ENCODE peak calls at places on chromosomes 3 and 15, in six cellular contexts. One of them, this sample, is unnamed.

GRCh38 chr3:110381992-110382391 is 689.6 kb upstream of the NECTIN3 start:
- DNase-seq in substantia nigra: no peak
- DNase-seq in coronary artery: no peak
- DNase-seq in CD4-positive, alpha-beta T cell: no peak
- DNase-seq in kidney epithelial cell: peak
- DNase-seq in CD8-positive, alpha-beta T cell: no peak
- DNase-seq in this sample: no peak

GRCh38 chr3:71495708-71496472 is 87.6 kb downstream of the FOXP1 start:
- DNase-seq in substantia nigra: no peak
- DNase-seq in coronary artery: no peak
- DNase-seq in CD4-positive, alpha-beta T cell: no peak
- DNase-seq in kidney epithelial cell: no peak
- DNase-seq in CD8-positive, alpha-beta T cell: no peak
- DNase-seq in this sample: no peak

GRCh38 chr3:49802719-49803463 is at the start of gene INKA1:
- DNase-seq in substantia nigra: peak
- DNase-seq in coronary artery: peak
- DNase-seq in CD4-positive, alpha-beta T cell: peak
- DNase-seq in kidney epithelial cell: no peak
- DNase-seq in CD8-positive, alpha-beta T cell: peak
- DNase-seq in this sample: peak

GRCh38 chr15:60964527-60964926 is 264.6 kb downstream of the RORA start:
- DNase-seq in substantia nigra: no peak
- DNase-seq in coronary artery: no peak
- DNase-seq in CD4-positive, alpha-beta T cell: no peak
- DNase-seq in kidney epithelial cell: no peak
- DNase-seq in CD8-positive, alpha-beta T cell: no peak
- DNase-seq in this sample: no peak

GRCh38 chr3:146072824-146073223 is 88.2 kb downstream of the PLOD2 start:
- DNase-seq in substantia nigra: no peak
- DNase-seq in coronary artery: no peak
- DNase-seq in CD4-positive, alpha-beta T cell: no peak
- DNase-seq in kidney epithelial cell: no peak
- DNase-seq in CD8-positive, alpha-beta T cell: no peak
- DNase-seq in this sample: no peak

GRCh38 chr15:71341811-71342550 is 226.7 kb downstream of the THSD4 start:
- DNase-seq in substantia nigra: no peak
- DNase-seq in coronary artery: no peak
- DNase-seq in CD4-positive, alpha-beta T cell: no peak
- DNase-seq in kidney epithelial cell: no peak
- DNase-seq in CD8-positive, alpha-beta T cell: no peak
- DNase-seq in this sample: no peak

GRCh38 chr3:99520511-99520910 is 117.9 kb upstream of the COL8A1 start:
- DNase-seq in substantia nigra: no peak
- DNase-seq in coronary artery: no peak
- DNase-seq in CD4-positive, alpha-beta T cell: no peak
- DNase-seq in kidney epithelial cell: no peak
- DNase-seq in CD8-positive, alpha-beta T cell: no peak
- DNase-seq in this sample: no peak

GRCh38 chr15:75763137-75763611 is 50.5 kb upstream of the CSPG4 start:
- DNase-seq in substantia nigra: no peak
- DNase-seq in coronary artery: no peak
- DNase-seq in CD4-positive, alpha-beta T cell: no peak
- DNase-seq in kidney epithelial cell: no peak
- DNase-seq in CD8-positive, alpha-beta T cell: no peak
- DNase-seq in this sample: no peak

GRCh38 chr3:143849854-143850549 is 1.7 kb upstream of the SLC9A9 start:
- DNase-seq in substantia nigra: no peak
- DNase-seq in coronary artery: no peak
- DNase-seq in CD4-positive, alpha-beta T cell: no peak
- DNase-seq in kidney epithelial cell: no peak
- DNase-seq in CD8-positive, alpha-beta T cell: no peak
- DNase-seq in this sample: no peak

GRCh38 chr15:88695046-88695445 is 56.2 kb downstream of the ISG20 start:
- DNase-seq in substantia nigra: no peak
- DNase-seq in coronary artery: no peak
- DNase-seq in CD4-positive, alpha-beta T cell: no peak
- DNase-seq in kidney epithelial cell: no peak
- DNase-seq in CD8-positive, alpha-beta T cell: no peak
- DNase-seq in this sample: no peak

GRCh38 chr3:30437172-30437571 is 169.2 kb upstream of the TGFBR2 start:
- DNase-seq in substantia nigra: no peak
- DNase-seq in coronary artery: no peak
- DNase-seq in CD4-positive, alpha-beta T cell: no peak
- DNase-seq in kidney epithelial cell: no peak
- DNase-seq in CD8-positive, alpha-beta T cell: no peak
- DNase-seq in this sample: no peak

GRCh38 chr15:22944651-22945050 is 35.5 kb downstream of the CYFIP1 start:
- DNase-seq in substantia nigra: no peak
- DNase-seq in coronary artery: no peak
- DNase-seq in CD4-positive, alpha-beta T cell: no peak
- DNase-seq in kidney epithelial cell: no peak
- DNase-seq in CD8-positive, alpha-beta T cell: no peak
- DNase-seq in this sample: peak

GRCh38 chr3:111751961-111752360 is 107.1 kb upstream of the PHLDB2 start:
- DNase-seq in substantia nigra: no peak
- DNase-seq in coronary artery: no peak
- DNase-seq in CD4-positive, alpha-beta T cell: no peak
- DNase-seq in kidney epithelial cell: no peak
- DNase-seq in CD8-positive, alpha-beta T cell: no peak
- DNase-seq in this sample: no peak

GRCh38 chr3:30656624-30657141 is 50.3 kb downstream of the TGFBR2 start:
- DNase-seq in substantia nigra: no peak
- DNase-seq in coronary artery: no peak
- DNase-seq in CD4-positive, alpha-beta T cell: no peak
- DNase-seq in kidney epithelial cell: no peak
- DNase-seq in CD8-positive, alpha-beta T cell: no peak
- DNase-seq in this sample: no peak

GRCh38 chr3:45616158-45616557 is 21.6 kb downstream of the LIMD1 start:
- DNase-seq in substantia nigra: no peak
- DNase-seq in coronary artery: no peak
- DNase-seq in CD4-positive, alpha-beta T cell: no peak
- DNase-seq in kidney epithelial cell: no peak
- DNase-seq in CD8-positive, alpha-beta T cell: no peak
- DNase-seq in this sample: no peak

GRCh38 chr15:81160312-81161214 is 26.5 kb downstream of the CFAP161 start:
- DNase-seq in substantia nigra: no peak
- DNase-seq in coronary artery: no peak
- DNase-seq in CD4-positive, alpha-beta T cell: no peak
- DNase-seq in kidney epithelial cell: no peak
- DNase-seq in CD8-positive, alpha-beta T cell: no peak
- DNase-seq in this sample: no peak

GRCh38 chr15:101237161-101237775 is 14.6 kb downstream of the CHSY1 start:
- DNase-seq in substantia nigra: no peak
- DNase-seq in coronary artery: no peak
- DNase-seq in CD4-positive, alpha-beta T cell: no peak
- DNase-seq in kidney epithelial cell: no peak
- DNase-seq in CD8-positive, alpha-beta T cell: no peak
- DNase-seq in this sample: no peak

GRCh38 chr3:97658670-97659285 is 105.8 kb upstream of the ARL6 start:
- DNase-seq in substantia nigra: no peak
- DNase-seq in coronary artery: no peak
- DNase-seq in CD4-positive, alpha-beta T cell: no peak
- DNase-seq in kidney epithelial cell: peak
- DNase-seq in CD8-positive, alpha-beta T cell: no peak
- DNase-seq in this sample: no peak

GRCh38 chr3:172836390-172836997 is 86.0 kb downstream of the ECT2 start:
- DNase-seq in substantia nigra: no peak
- DNase-seq in coronary artery: no peak
- DNase-seq in CD4-positive, alpha-beta T cell: no peak
- DNase-seq in kidney epithelial cell: no peak
- DNase-seq in CD8-positive, alpha-beta T cell: no peak
- DNase-seq in this sample: no peak

GRCh38 chr3:120850326-120851295 is 57.4 kb upstream of the STXBP5L start:
- DNase-seq in substantia nigra: no peak
- DNase-seq in coronary artery: no peak
- DNase-seq in CD4-positive, alpha-beta T cell: no peak
- DNase-seq in kidney epithelial cell: no peak
- DNase-seq in CD8-positive, alpha-beta T cell: no peak
- DNase-seq in this sample: no peak

GRCh38 chr15:80418892-80419537 is 14.8 kb downstream of the ARNT2 start:
- DNase-seq in substantia nigra: no peak
- DNase-seq in coronary artery: no peak
- DNase-seq in CD4-positive, alpha-beta T cell: no peak
- DNase-seq in kidney epithelial cell: no peak
- DNase-seq in CD8-positive, alpha-beta T cell: no peak
- DNase-seq in this sample: no peak

GRCh38 chr3:81013360-81013759 is 748.1 kb downstream of the GBE1 start:
- DNase-seq in substantia nigra: no peak
- DNase-seq in coronary artery: no peak
- DNase-seq in CD4-positive, alpha-beta T cell: no peak
- DNase-seq in kidney epithelial cell: no peak
- DNase-seq in CD8-positive, alpha-beta T cell: no peak
- DNase-seq in this sample: no peak

GRCh38 chr3:129046732-129047552 is 13.6 kb upstream of the GP9 start:
- DNase-seq in substantia nigra: no peak
- DNase-seq in coronary artery: no peak
- DNase-seq in CD4-positive, alpha-beta T cell: no peak
- DNase-seq in kidney epithelial cell: no peak
- DNase-seq in CD8-positive, alpha-beta T cell: no peak
- DNase-seq in this sample: no peak

GRCh38 chr3:167228135-167228534 is 152.0 kb downstream of the ZBBX start:
- DNase-seq in substantia nigra: no peak
- DNase-seq in coronary artery: no peak
- DNase-seq in CD4-positive, alpha-beta T cell: no peak
- DNase-seq in kidney epithelial cell: peak
- DNase-seq in CD8-positive, alpha-beta T cell: no peak
- DNase-seq in this sample: no peak

GRCh38 chr3:141875893-141876380 is 506 bp upstream of the ATP1B3 start:
- DNase-seq in substantia nigra: no peak
- DNase-seq in coronary artery: peak
- DNase-seq in CD4-positive, alpha-beta T cell: peak
- DNase-seq in kidney epithelial cell: no peak
- DNase-seq in CD8-positive, alpha-beta T cell: peak
- DNase-seq in this sample: peak

GRCh38 chr3:184351511-184352148 is 9.8 kb downstream of the CLCN2 start:
- DNase-seq in substantia nigra: no peak
- DNase-seq in coronary artery: no peak
- DNase-seq in CD4-positive, alpha-beta T cell: no peak
- DNase-seq in kidney epithelial cell: no peak
- DNase-seq in CD8-positive, alpha-beta T cell: no peak
- DNase-seq in this sample: no peak

GRCh38 chr3:35528728-35529127 is 110.6 kb upstream of the ARPP21 start:
- DNase-seq in substantia nigra: no peak
- DNase-seq in coronary artery: no peak
- DNase-seq in CD4-positive, alpha-beta T cell: no peak
- DNase-seq in kidney epithelial cell: peak
- DNase-seq in CD8-positive, alpha-beta T cell: no peak
- DNase-seq in this sample: no peak

GRCh38 chr15:85407421-85408269 is 27.2 kb downstream of the AKAP13 start:
- DNase-seq in substantia nigra: no peak
- DNase-seq in coronary artery: no peak
- DNase-seq in CD4-positive, alpha-beta T cell: no peak
- DNase-seq in kidney epithelial cell: peak
- DNase-seq in CD8-positive, alpha-beta T cell: no peak
- DNase-seq in this sample: no peak

GRCh38 chr3:104396974-104397669 is 969.6 kb upstream of the ALCAM start:
- DNase-seq in substantia nigra: no peak
- DNase-seq in coronary artery: no peak
- DNase-seq in CD4-positive, alpha-beta T cell: no peak
- DNase-seq in kidney epithelial cell: no peak
- DNase-seq in CD8-positive, alpha-beta T cell: no peak
- DNase-seq in this sample: no peak

GRCh38 chr3:30232142-30232541 is 374.3 kb upstream of the TGFBR2 start:
- DNase-seq in substantia nigra: no peak
- DNase-seq in coronary artery: no peak
- DNase-seq in CD4-positive, alpha-beta T cell: no peak
- DNase-seq in kidney epithelial cell: no peak
- DNase-seq in CD8-positive, alpha-beta T cell: no peak
- DNase-seq in this sample: no peak

GRCh38 chr15:101559938-101560337 is 70.4 kb upstream of the PCSK6 start:
- DNase-seq in substantia nigra: no peak
- DNase-seq in coronary artery: peak
- DNase-seq in CD4-positive, alpha-beta T cell: no peak
- DNase-seq in kidney epithelial cell: no peak
- DNase-seq in CD8-positive, alpha-beta T cell: no peak
- DNase-seq in this sample: no peak

GRCh38 chr15:63044077-63044644 is 1.6 kb downstream of the TPM1 start:
- DNase-seq in substantia nigra: no peak
- DNase-seq in coronary artery: no peak
- DNase-seq in CD4-positive, alpha-beta T cell: no peak
- DNase-seq in kidney epithelial cell: no peak
- DNase-seq in CD8-positive, alpha-beta T cell: no peak
- DNase-seq in this sample: no peak

GRCh38 chr15:63597821-63598220 is 634 bp downstream of the FBXL22 start:
- DNase-seq in substantia nigra: no peak
- DNase-seq in coronary artery: no peak
- DNase-seq in CD4-positive, alpha-beta T cell: no peak
- DNase-seq in kidney epithelial cell: no peak
- DNase-seq in CD8-positive, alpha-beta T cell: no peak
- DNase-seq in this sample: no peak

GRCh38 chr3:141306922-141307321 is 61.4 kb upstream of the ZBTB38 start:
- DNase-seq in substantia nigra: no peak
- DNase-seq in coronary artery: no peak
- DNase-seq in CD4-positive, alpha-beta T cell: no peak
- DNase-seq in kidney epithelial cell: no peak
- DNase-seq in CD8-positive, alpha-beta T cell: peak
- DNase-seq in this sample: no peak

GRCh38 chr15:87817553-87817952 is 439.0 kb downstream of the NTRK3 start:
- DNase-seq in substantia nigra: no peak
- DNase-seq in coronary artery: no peak
- DNase-seq in CD4-positive, alpha-beta T cell: no peak
- DNase-seq in kidney epithelial cell: no peak
- DNase-seq in CD8-positive, alpha-beta T cell: no peak
- DNase-seq in this sample: no peak

GRCh38 chr3:56980798-56981390 is 79.6 kb upstream of the SPATA12 start:
- DNase-seq in substantia nigra: no peak
- DNase-seq in coronary artery: peak
- DNase-seq in CD4-positive, alpha-beta T cell: no peak
- DNase-seq in kidney epithelial cell: peak
- DNase-seq in CD8-positive, alpha-beta T cell: no peak
- DNase-seq in this sample: peak

GRCh38 chr3:42123824-42124500 is 32.8 kb downstream of the TRAK1 start:
- DNase-seq in substantia nigra: no peak
- DNase-seq in coronary artery: no peak
- DNase-seq in CD4-positive, alpha-beta T cell: no peak
- DNase-seq in kidney epithelial cell: no peak
- DNase-seq in CD8-positive, alpha-beta T cell: no peak
- DNase-seq in this sample: no peak

GRCh38 chr3:124315215-124316033 is 323.5 kb upstream of the ROPN1 start:
- DNase-seq in substantia nigra: no peak
- DNase-seq in coronary artery: no peak
- DNase-seq in CD4-positive, alpha-beta T cell: no peak
- DNase-seq in kidney epithelial cell: peak
- DNase-seq in CD8-positive, alpha-beta T cell: no peak
- DNase-seq in this sample: no peak

GRCh38 chr3:155230382-155230781 is 63.1 kb downstream of the STRIT1 start:
- DNase-seq in substantia nigra: no peak
- DNase-seq in coronary artery: no peak
- DNase-seq in CD4-positive, alpha-beta T cell: no peak
- DNase-seq in kidney epithelial cell: no peak
- DNase-seq in CD8-positive, alpha-beta T cell: no peak
- DNase-seq in this sample: no peak

GRCh38 chr3:182812123-182812522 is 18.8 kb downstream of the ATP11B start:
- DNase-seq in substantia nigra: no peak
- DNase-seq in coronary artery: no peak
- DNase-seq in CD4-positive, alpha-beta T cell: no peak
- DNase-seq in kidney epithelial cell: no peak
- DNase-seq in CD8-positive, alpha-beta T cell: no peak
- DNase-seq in this sample: no peak